ENCODE peak calls at places on chromosomes 7 and 10, in five cellular contexts. One of them, this sample, is unnamed.

GRCh38 chr7:116932566-116932965 is 20.7 kb upstream of the ST7 start:
- DNase-seq in stomach: no peak
- DNase-seq in transverse colon: no peak
- DNase-seq in sigmoid colon: no peak
- DNase-seq in upper lobe of left lung: no peak
- DNase-seq in this sample: no peak

GRCh38 chr10:90920986-90921643 is at the start of gene ANKRD1:
- DNase-seq in stomach: no peak
- DNase-seq in transverse colon: no peak
- DNase-seq in sigmoid colon: no peak
- DNase-seq in upper lobe of left lung: no peak
- DNase-seq in this sample: no peak

GRCh38 chr7:31767686-31768358 is 80.8 kb downstream of the PPP1R17 start:
- DNase-seq in stomach: no peak
- DNase-seq in transverse colon: no peak
- DNase-seq in sigmoid colon: no peak
- DNase-seq in upper lobe of left lung: no peak
- DNase-seq in this sample: no peak

GRCh38 chr10:127151981-127152699 is 44.3 kb downstream of the INSYN2A start:
- DNase-seq in stomach: no peak
- DNase-seq in transverse colon: no peak
- DNase-seq in sigmoid colon: no peak
- DNase-seq in upper lobe of left lung: peak; percentile 84
- DNase-seq in this sample: no peak

GRCh38 chr7:101963693-101964092 is 146.3 kb downstream of the CUX1 start:
- DNase-seq in stomach: no peak
- DNase-seq in transverse colon: no peak
- DNase-seq in sigmoid colon: no peak
- DNase-seq in upper lobe of left lung: no peak
- DNase-seq in this sample: no peak

GRCh38 chr7:106167439-106168136 is 55.5 kb upstream of the SYPL1 start:
- DNase-seq in stomach: no peak
- DNase-seq in transverse colon: no peak
- DNase-seq in sigmoid colon: no peak
- DNase-seq in upper lobe of left lung: no peak
- DNase-seq in this sample: no peak

GRCh38 chr7:108448777-108449576 is 7.3 kb downstream of the NRCAM start:
- DNase-seq in stomach: no peak
- DNase-seq in transverse colon: no peak
- DNase-seq in sigmoid colon: no peak
- DNase-seq in upper lobe of left lung: no peak
- DNase-seq in this sample: no peak

GRCh38 chr7:138125119-138125518 is 48.9 kb downstream of the AKR1D1 start:
- DNase-seq in stomach: no peak
- DNase-seq in transverse colon: no peak
- DNase-seq in sigmoid colon: no peak
- DNase-seq in upper lobe of left lung: no peak
- DNase-seq in this sample: no peak

GRCh38 chr7:96707901-96708774 is 1.5 kb downstream of the SEM1 start:
- DNase-seq in stomach: no peak
- DNase-seq in transverse colon: no peak
- DNase-seq in sigmoid colon: no peak
- DNase-seq in upper lobe of left lung: no peak
- DNase-seq in this sample: no peak

GRCh38 chr10:88651131-88651541 is 13.1 kb upstream of the LIPF start:
- DNase-seq in stomach: no peak
- DNase-seq in transverse colon: no peak
- DNase-seq in sigmoid colon: no peak
- DNase-seq in upper lobe of left lung: no peak
- DNase-seq in this sample: no peak

GRCh38 chr7:112143567-112143966 is 62.6 kb downstream of the DOCK4 start:
- DNase-seq in stomach: no peak
- DNase-seq in transverse colon: no peak
- DNase-seq in sigmoid colon: no peak
- DNase-seq in upper lobe of left lung: no peak
- DNase-seq in this sample: no peak

GRCh38 chr10:70976063-70976462 is 87.7 kb upstream of the PCBD1 start:
- DNase-seq in stomach: no peak
- DNase-seq in transverse colon: no peak
- DNase-seq in sigmoid colon: no peak
- DNase-seq in upper lobe of left lung: no peak
- DNase-seq in this sample: no peak

GRCh38 chr10:1359599-1359955 is 303.4 kb downstream of the WDR37 start:
- DNase-seq in stomach: no peak
- DNase-seq in transverse colon: no peak
- DNase-seq in sigmoid colon: no peak
- DNase-seq in upper lobe of left lung: no peak
- DNase-seq in this sample: no peak

GRCh38 chr7:104136561-104136960 is 71.3 kb downstream of the ORC5 start:
- DNase-seq in stomach: no peak
- DNase-seq in transverse colon: no peak
- DNase-seq in sigmoid colon: no peak
- DNase-seq in upper lobe of left lung: no peak
- DNase-seq in this sample: no peak

GRCh38 chr7:95583834-95584621 is 12.3 kb downstream of the PDK4 start:
- DNase-seq in stomach: no peak
- DNase-seq in transverse colon: no peak
- DNase-seq in sigmoid colon: no peak
- DNase-seq in upper lobe of left lung: no peak
- DNase-seq in this sample: no peak

GRCh38 chr7:135666156-135666555 is 3.8 kb downstream of the STMP1 start:
- DNase-seq in stomach: no peak
- DNase-seq in transverse colon: no peak
- DNase-seq in sigmoid colon: no peak
- DNase-seq in upper lobe of left lung: no peak
- DNase-seq in this sample: no peak

GRCh38 chr7:515628-516027 is 4.0 kb downstream of the PDGFA start:
- DNase-seq in stomach: no peak
- DNase-seq in transverse colon: no peak
- DNase-seq in sigmoid colon: no peak
- DNase-seq in upper lobe of left lung: no peak
- DNase-seq in this sample: no peak
- H3K27me3 ChIP-seq in stomach: peaks cover 24% of the 10 kb centered on the region
- H3K27me3 ChIP-seq in transverse colon: peaks cover 5% of the 10 kb centered on the region
- H3K27me3 ChIP-seq in sigmoid colon: no peaks in the 10 kb centered on the region
- H3K27me3 ChIP-seq in upper lobe of left lung: peaks cover 2% of the 10 kb centered on the region
- H3K27me3 ChIP-seq in this sample: peaks cover under 1% of the 10 kb centered on the region

DNA sequence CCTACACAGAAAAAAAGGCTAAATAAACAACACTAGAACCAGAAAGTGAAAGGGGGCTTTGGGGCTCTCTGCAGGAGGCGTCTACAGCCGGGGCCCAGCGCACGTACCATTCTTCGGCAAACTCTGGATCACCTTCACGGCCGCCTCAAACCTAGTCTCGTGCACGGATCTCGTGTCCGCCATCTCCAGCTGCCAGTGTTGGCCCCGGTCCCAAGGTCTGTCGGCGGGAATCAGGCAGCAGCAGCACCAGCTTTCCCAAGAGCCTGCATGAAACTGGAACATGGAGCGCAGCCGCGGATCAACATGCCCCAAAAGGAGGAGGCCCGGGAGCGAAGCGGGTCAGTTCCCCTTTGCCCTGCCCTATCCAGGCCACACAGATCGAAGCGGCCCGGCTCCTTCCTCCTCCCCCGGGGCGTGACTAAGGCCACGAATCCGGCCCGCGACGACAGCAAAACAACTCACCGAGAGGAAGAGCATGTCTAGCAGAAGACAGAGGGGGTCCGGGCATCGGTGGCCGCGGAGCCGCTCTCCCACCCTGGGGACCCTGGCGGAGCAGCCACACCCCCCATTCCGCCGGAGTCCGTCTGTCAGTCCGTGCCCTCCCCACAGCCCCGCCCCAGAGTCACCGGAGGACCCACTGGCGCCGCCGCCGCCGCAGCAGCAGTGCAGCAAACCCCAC is at the start of gene ACBD5:
- DNase-seq in stomach: peak; percentile 88
- DNase-seq in transverse colon: peak; percentile 90
- DNase-seq in sigmoid colon: peak; percentile 96
- DNase-seq in upper lobe of left lung: peak; percentile 95
- DNase-seq in this sample: peak; percentile 91
- TF ChIP-seq EP300 in stomach: no peak
- TF ChIP-seq EP300 in transverse colon: no peak
- TF ChIP-seq EP300 in sigmoid colon: no peak
- TF ChIP-seq EP300 in upper lobe of left lung: peak; percentile 7
- TF ChIP-seq EP300 in this sample: no peak

DNA sequence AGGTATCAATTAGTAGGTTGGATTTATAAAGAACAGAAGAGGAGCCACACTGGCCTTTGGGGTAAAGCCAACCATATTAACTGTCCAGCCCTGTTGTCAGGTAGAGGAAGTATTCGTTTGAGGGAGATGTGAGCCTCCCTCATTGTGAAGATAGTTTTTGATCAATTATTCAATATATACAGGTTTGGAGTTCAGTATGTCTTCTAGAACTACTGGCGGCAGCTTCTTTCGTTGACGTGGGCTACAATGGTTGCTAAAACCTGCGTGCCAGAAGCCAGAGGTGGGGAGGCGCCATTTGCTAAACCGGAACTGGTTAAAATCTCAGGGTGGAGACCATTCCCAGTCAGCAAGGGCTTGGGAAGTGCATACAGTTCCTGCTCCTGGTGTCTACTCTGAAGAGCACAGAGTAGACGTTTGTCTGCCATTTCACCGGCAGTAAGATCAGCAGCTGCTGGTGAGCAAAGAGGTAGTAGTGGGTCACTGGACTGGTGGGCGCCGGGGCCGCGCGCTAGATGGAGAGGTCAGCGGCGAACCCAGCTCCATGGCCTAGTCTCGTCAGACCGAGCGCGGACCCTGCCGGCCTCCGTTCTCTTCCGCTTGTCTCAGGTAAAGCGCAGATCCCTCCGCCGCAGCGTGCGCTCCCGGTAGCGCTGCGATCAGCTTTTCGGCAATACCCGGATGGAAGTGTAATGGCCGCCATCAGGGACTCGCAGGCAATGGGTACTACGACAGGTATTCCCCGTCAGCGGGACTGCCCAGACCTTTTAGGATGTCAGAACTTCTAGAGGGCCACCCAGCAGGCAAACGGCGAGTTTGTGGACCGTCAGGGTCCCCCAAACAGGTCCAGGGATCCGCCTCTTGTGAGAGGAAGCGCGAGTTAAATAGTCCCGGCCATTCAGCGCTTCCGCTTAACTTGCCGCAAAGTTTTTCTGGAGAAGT is at the start of gene ZNF518A:
- DNase-seq in stomach: peak; percentile 94
- DNase-seq in transverse colon: peak; percentile 94
- DNase-seq in sigmoid colon: peak; percentile 96
- DNase-seq in upper lobe of left lung: peak; percentile 89
- DNase-seq in this sample: peak; percentile 94
- TF ChIP-seq POLR2A in stomach: no peak
- TF ChIP-seq POLR2A in transverse colon: peak; percentile 66
- TF ChIP-seq POLR2A in sigmoid colon: no peak
- TF ChIP-seq POLR2A in upper lobe of left lung: peak; percentile 72
- TF ChIP-seq POLR2A in this sample: peak; percentile 15

GRCh38 chr7:13826752-13827151 is 162.7 kb downstream of the ETV1 start:
- DNase-seq in stomach: no peak
- DNase-seq in transverse colon: no peak
- DNase-seq in sigmoid colon: no peak
- DNase-seq in upper lobe of left lung: no peak
- DNase-seq in this sample: no peak
- H3K27me3 ChIP-seq in stomach: no peaks in the 10 kb centered on the region
- H3K27me3 ChIP-seq in transverse colon: no peaks in the 10 kb centered on the region
- H3K27me3 ChIP-seq in sigmoid colon: no peaks in the 10 kb centered on the region
- H3K27me3 ChIP-seq in upper lobe of left lung: no peaks in the 10 kb centered on the region
- H3K27me3 ChIP-seq in this sample: no peaks in the 10 kb centered on the region

GRCh38 chr10:30603589-30603988 is 26.0 kb downstream of the LYZL2 start:
- DNase-seq in stomach: no peak
- DNase-seq in transverse colon: no peak
- DNase-seq in sigmoid colon: no peak
- DNase-seq in upper lobe of left lung: no peak
- DNase-seq in this sample: no peak
- TF ChIP-seq EP300 in stomach: no peak
- TF ChIP-seq EP300 in transverse colon: no peak
- TF ChIP-seq EP300 in sigmoid colon: no peak
- TF ChIP-seq EP300 in upper lobe of left lung: no peak
- TF ChIP-seq EP300 in this sample: no peak

DNA sequence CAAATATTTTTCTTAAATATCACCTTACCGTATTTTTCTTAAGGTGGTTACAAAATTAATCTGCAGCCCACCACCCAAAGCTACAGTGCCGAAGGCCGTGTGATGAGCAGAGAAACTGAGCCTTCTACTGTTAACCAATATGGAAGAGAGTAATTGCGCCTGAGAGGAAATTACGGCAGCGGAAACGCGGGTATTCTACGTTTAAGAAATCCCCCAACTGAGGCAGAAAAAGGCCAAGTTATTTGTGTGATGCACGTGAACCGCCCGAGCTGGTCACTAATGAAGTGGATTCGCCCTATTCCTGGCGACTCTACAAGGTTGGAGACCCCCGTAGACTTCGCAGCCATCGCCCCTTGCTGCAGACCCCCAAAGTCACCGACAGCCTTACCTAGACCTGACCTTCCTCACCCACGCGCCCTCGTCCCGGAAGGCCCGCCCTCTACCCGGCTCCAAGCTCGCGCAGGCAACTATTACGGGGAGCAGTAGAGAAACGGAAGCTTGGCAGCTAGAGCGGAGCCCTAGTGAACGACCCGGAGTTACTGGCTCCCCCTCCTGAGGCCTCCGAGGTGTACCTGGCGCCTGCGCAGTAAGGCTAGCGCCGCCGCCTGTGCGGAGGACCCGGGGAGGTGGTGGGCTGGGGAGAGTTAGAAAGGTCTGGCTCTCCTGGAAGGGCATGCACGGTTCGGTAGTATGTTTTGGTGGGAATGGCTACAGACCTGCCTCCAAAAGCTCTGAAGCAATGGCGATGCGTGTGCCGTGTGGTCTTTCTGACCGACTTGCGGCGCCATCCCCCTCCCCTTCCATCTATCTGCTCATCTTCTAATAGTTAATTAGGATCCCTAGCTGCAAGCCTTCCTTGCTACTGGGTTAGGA is at the start of gene MRPS33:
- DNase-seq in stomach: peak; percentile 94
- DNase-seq in transverse colon: peak; percentile 96
- DNase-seq in sigmoid colon: peak; percentile 98
- DNase-seq in upper lobe of left lung: peak; percentile 97
- DNase-seq in this sample: peak; percentile 94
- TF ChIP-seq POLR2A in stomach: no peak
- TF ChIP-seq POLR2A in transverse colon: peak; percentile 87
- TF ChIP-seq POLR2A in sigmoid colon: peak; percentile 63
- TF ChIP-seq POLR2A in upper lobe of left lung: peak; percentile 81
- TF ChIP-seq POLR2A in this sample: peak; percentile 81

This sample was measured in ovary.